ENCODE peak calls at places on chromosomes 16 and 17, in five cellular contexts. E, U, T, H and M are unnamed samples.
A peak's percentile ranks its signal among the peaks of the same experiment; 100 is the strongest.

GRCh38 chr16:23694707-23695373 is 16.2 kb downstream of the PLK1 start:
- DNase-seq in E (no peak), U (no peak), T (peak; percentile 38), H (peak; percentile 26), M (no peak)

GRCh38 chr17:11805952-11806351 is 191.3 kb downstream of the ZNF18 start:
- DNase-seq in E (no peak), U (no peak), T (no peak), H (no peak), M (no peak)

GRCh38 chr16:69526831-69527655 is 38.7 kb upstream of the NFAT5 start:
- DNase-seq in E (no peak), U (no peak), T (no peak), H (no peak), M (no peak)

GRCh38 chr16:86576591-86577313 is 1.6 kb upstream of the FOXL1 start:
- DNase-seq in E (no peak), U (peak; percentile 38), T (no peak), H (no peak), M (no peak)

GRCh38 chr17:57349533-57350227 is 93.4 kb downstream of the MSI2 start:
- DNase-seq in E (no peak), U (no peak), T (peak; percentile 27), H (no peak), M (no peak)

GRCh38 chr17:63434951-63435571 is 11.0 kb downstream of the CYB561 start:
- DNase-seq in E (peak; percentile 41), U (peak; percentile 76), T (peak; percentile 25), H (no peak), M (no peak)

GRCh38 chr16:59988591-59988990 is 1254.5 kb upstream of the GOT2 start:
- DNase-seq in E (no peak), U (peak; percentile 64), T (no peak), H (no peak), M (no peak)

GRCh38 chr16:88303890-88304819 is 78.6 kb upstream of the ZNF469 start:
- DNase-seq in E (no peak), U (peak; percentile 65), T (peak; percentile 98), H (peak; percentile 99), M (peak; percentile 55)

GRCh38 chr16:3057181-3058166 is 8.0 kb upstream of the IL32 start:
- DNase-seq in E (no peak), U (no peak), T (no peak), H (no peak), M (no peak)

GRCh38 chr16:52407778-52408177 is 139.2 kb downstream of the TOX3 start:
- DNase-seq in E (no peak), U (no peak), T (no peak), H (no peak), M (no peak)
- TF ChIP-seq CTCF in E (no peak), U (no peak), T (no peak), H (no peak), M (no peak)

DNA sequence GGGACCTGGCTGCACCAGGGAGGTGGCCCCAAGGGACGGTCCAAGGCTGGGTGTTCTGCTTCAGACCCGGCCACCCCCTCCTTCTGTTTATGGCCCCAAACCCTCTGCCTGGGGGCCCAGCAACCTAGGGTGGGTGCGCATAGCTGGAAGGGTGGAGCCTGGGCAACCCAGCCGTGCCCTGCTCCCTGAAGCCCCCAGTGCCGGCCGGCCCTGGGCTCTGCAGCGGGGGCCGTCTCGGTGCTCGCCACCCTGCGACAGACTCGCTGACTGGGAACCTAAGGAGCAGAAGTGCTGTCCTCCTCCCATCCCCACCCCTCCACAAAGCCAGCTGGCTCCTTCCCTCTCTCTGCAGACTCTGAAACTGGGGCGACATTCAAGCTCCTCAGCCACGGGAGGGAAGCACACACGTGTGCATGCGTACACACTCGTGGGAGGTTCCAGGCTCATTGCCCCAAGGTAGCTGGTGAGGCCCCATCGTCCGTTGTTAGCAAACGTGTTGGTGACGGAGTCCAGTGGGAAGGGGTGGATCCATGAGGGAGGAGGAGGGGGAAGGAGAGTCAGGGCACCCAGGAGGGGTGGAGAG is 43.4 kb downstream of the ENGASE start:
- DNase-seq in E (no peak), U (no peak), T (no peak), H (no peak), M (no peak)
- TF ChIP-seq CTCF in E (no peak), U (no peak), T (no peak), H (no peak), M (no peak)

GRCh38 chr17:15422392-15422957 is 44.9 kb downstream of the CDRT4 start:
- DNase-seq in E (no peak), U (no peak), T (no peak), H (no peak), M (no peak)

GRCh38 chr17:15414502-15415348 is 52.7 kb downstream of the CDRT4 start:
- DNase-seq in E (peak; percentile 99), U (no peak), T (no peak), H (no peak), M (no peak)

GRCh38 chr17:15413101-15413750 is 54.2 kb downstream of the CDRT4 start:
- DNase-seq in E (no peak), U (no peak), T (no peak), H (no peak), M (no peak)

DNA sequence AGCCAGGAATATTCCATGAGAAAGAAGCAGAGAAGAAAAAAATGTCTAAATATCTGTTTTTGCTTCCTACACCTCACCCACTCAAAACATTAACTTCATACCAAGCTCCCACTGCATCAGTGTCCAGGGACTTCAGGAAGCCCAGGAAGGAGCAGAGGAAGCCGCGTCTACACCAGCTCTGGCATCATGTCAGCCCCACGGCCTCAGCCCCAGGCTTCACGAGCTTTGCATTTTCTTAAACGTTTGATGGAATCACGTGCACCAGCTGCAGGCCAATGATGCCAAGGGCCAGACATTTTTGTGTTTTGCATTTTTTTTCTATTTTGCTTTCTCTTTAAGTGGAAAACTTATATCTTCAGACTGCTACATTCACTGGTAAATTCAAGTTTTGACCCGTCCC is 48.6 kb downstream of the CDRT4 start:
- DNase-seq in E (no peak), U (no peak), T (no peak), H (no peak), M (no peak)
- TF ChIP-seq CTCF in E (no peak), U (no peak), T (no peak), H (no peak), M (no peak)

GRCh38 chr16:48300391-48300856 is 53.1 kb upstream of the ABCC11 start:
- DNase-seq in E (no peak), U (no peak), T (peak; percentile 88), H (peak; percentile 90), M (no peak)
- TF ChIP-seq CTCF in E (no peak), U (no peak), T (no peak), H (no peak), M (no peak)

GRCh38 chr16:81416749-81417148 is 27.9 kb upstream of the CMIP start:
- DNase-seq in E (no peak), U (no peak), T (no peak), H (no peak), M (no peak)

GRCh38 chr16:81413245-81413990 is 31.2 kb upstream of the CMIP start:
- DNase-seq in E (no peak), U (no peak), T (no peak), H (no peak), M (no peak)

GRCh38 chr16:81417210-81417609 is 27.4 kb upstream of the CMIP start:
- DNase-seq in E (no peak), U (no peak), T (no peak), H (no peak), M (no peak)

GRCh38 chr16:81419806-81420205 is 24.8 kb upstream of the CMIP start:
- DNase-seq in E (no peak), U (no peak), T (no peak), H (no peak), M (no peak)

DNA sequence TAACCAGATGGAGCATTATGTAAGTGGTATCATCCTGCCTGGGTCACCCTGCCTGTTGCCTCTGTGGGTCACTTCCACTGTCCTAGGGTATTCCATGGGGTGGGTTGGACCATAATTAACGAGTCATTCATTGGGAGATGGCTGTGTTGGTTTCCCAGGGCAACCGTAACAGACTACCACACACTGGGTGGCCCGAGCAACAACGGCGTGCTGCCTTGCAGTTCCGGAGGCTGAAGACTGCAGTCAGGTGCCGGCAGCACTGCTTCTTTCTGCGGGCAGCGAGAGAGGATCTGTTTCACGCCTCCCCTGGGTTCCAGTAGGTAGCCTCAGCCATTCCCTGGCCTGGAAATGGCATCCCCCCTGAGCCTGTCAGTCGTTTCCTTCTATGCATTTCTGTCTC is 28.9 kb upstream of the CMIP start:
- DNase-seq in E (no peak), U (no peak), T (no peak), H (no peak), M (no peak)
- TF ChIP-seq CTCF in E (no peak), U (no peak), T (no peak), H (no peak), M (no peak)

GRCh38 chr17:35242158-35242804 is 591 bp upstream of the SLFN5 start:
- DNase-seq in E (peak; percentile 90), U (peak; percentile 93), T (peak; percentile 32), H (peak; percentile 46), M (peak; percentile 31)

GRCh38 chr17:35241520-35241919 is 1.4 kb upstream of the SLFN5 start:
- DNase-seq in E (peak; percentile 75), U (no peak), T (no peak), H (no peak), M (no peak)

GRCh38 chr17:35243459-35244204 is 760 bp downstream of the SLFN5 start:
- DNase-seq in E (peak; percentile 67), U (peak; percentile 68), T (peak; percentile 69), H (peak; percentile 72), M (no peak)

GRCh38 chr17:35244345-35245195 is 1.7 kb downstream of the SLFN5 start:
- DNase-seq in E (peak; percentile 79), U (peak; percentile 91), T (peak; percentile 81), H (peak; percentile 94), M (peak; percentile 49)

GRCh38 chr17:35242805-35243458 is at the start of gene SLFN5:
- DNase-seq in E (peak; percentile 97), U (peak; percentile 91), T (peak; percentile 90), H (peak; percentile 92), M (peak; percentile 93)
- TF ChIP-seq CTCF in E (no peak), U (no peak), T (no peak), H (no peak), M (no peak)

GRCh38 chr16:21950782-21951521 is 2.2 kb upstream of the UQCRC2 start:
- DNase-seq in E (no peak), U (peak; percentile 31), T (peak; percentile 37), H (peak; percentile 25), M (no peak)
- TF ChIP-seq CTCF in E (no peak), U (peak; percentile 57), T (peak; percentile 38), H (peak; percentile 52), M (no peak)

GRCh38 chr17:64535357-64535756 is 28.6 kb downstream of the CEP95 start:
- DNase-seq in E (no peak), U (no peak), T (no peak), H (no peak), M (no peak)

GRCh38 chr17:64531955-64532371 is 25.2 kb downstream of the CEP95 start:
- DNase-seq in E (no peak), U (no peak), T (peak; percentile 59), H (peak; percentile 92), M (no peak)

GRCh38 chr17:64532409-64532808 is 25.6 kb downstream of the CEP95 start:
- DNase-seq in E (no peak), U (no peak), T (no peak), H (no peak), M (no peak)

GRCh38 chr17:64533784-64534183 is 27.0 kb downstream of the CEP95 start:
- DNase-seq in E (no peak), U (no peak), T (no peak), H (no peak), M (no peak)

DNA sequence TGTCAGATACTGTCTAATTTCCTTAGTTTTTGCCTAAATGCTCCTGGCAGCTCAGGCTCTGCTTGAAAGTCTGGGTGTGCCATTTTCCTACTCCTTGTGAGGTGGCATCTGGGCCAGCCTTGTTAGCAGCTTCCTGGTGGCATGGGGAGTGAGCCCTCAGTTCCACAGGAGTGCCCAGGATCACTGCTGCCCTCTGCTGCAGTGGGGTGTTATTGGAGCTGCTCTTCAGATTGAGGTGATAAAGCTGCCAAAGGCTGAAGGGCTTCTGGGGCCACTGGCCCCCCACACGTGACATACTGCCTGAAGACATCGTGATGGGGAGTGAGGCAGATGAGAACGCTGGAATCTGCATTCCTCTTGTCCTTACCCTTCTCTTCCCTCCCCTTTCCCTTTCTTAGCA is 27.4 kb downstream of the CEP95 start:
- DNase-seq in E (no peak), U (no peak), T (no peak), H (no peak), M (no peak)
- TF ChIP-seq CTCF in E (no peak), U (peak; percentile 38), T (peak; percentile 16), H (peak; percentile 19), M (no peak)